ENCODE peak calls at places on chromosomes 5 and 9, in four cellular contexts. O is H1, D is K562, U is HepG2. A is an unnamed sample. For H3K4me1, the result is how much of the 10 kb centered on the place peaks cover.

GRCh38 chr9:130936285-130937117 is 2.5 kb downstream of the FIBCD1 start:
- DNase-seq in U (peak), O (peak), D (no peak), A (peak)

GRCh38 chr5:31008231-31008630 is 185.3 kb upstream of the CDH6 start:
- DNase-seq in O (no peak), D (no peak), U (no peak), A (no peak)

GRCh38 chr9:37496020-37496419 is 10.3 kb downstream of the POLR1E start:
- DNase-seq in U (no peak), D (no peak), O (no peak), A (no peak)

GRCh38 chr5:15791274-15791673 is 291.3 kb downstream of the FBXL7 start:
- DNase-seq in D (no peak), U (no peak), O (no peak), A (no peak)

GRCh38 chr5:180976518-180976917 is 12.1 kb upstream of the BTNL3 start:
- DNase-seq in O (no peak), D (no peak), U (no peak), A (no peak)

GRCh38 chr9:76321185-76321828 is 72.9 kb downstream of the RFK start:
- DNase-seq in D (peak), U (no peak), O (no peak), A (no peak)

GRCh38 chr9:21684831-21685362 is 117.5 kb upstream of the MTAP start:
- DNase-seq in U (peak), D (no peak), O (no peak), A (no peak)

GRCh38 chr9:116098476-116098875 is 55.1 kb upstream of the PAPPA start:
- DNase-seq in O (no peak), U (no peak), D (no peak), A (no peak)

GRCh38 chr5:171226864-171227263 is 82.2 kb upstream of the TLX3 start:
- DNase-seq in O (no peak), D (no peak), U (no peak), A (no peak)

GRCh38 chr9:3464033-3464638 is 61.7 kb downstream of the RFX3 start:
- DNase-seq in D (no peak), O (no peak), U (no peak), A (no peak)

GRCh38 chr9:34512131-34513078 is 10.4 kb downstream of the ENHO start:
- DNase-seq in U (peak), O (no peak), D (no peak), A (peak)

GRCh38 chr9:120289990-120290925 is 289.7 kb downstream of the CDK5RAP2 start:
- DNase-seq in D (no peak), O (no peak), U (no peak), A (no peak)

GRCh38 chr5:91586232-91586631 is 203.1 kb upstream of the ARRDC3 start:
- DNase-seq in U (peak), O (no peak), D (no peak), A (no peak)

GRCh38 chr9:127977877-127978647 is 2.7 kb downstream of the EEIG1 start:
- DNase-seq in D (peak), U (no peak), O (no peak), A (peak)

GRCh38 chr9:112601646-112602045 is 115.0 kb downstream of the KIAA1958 start:
- DNase-seq in U (no peak), D (no peak), O (no peak), A (no peak)

GRCh38 chr5:107605596-107606125 is 65.1 kb downstream of the EFNA5 start:
- DNase-seq in U (no peak), D (no peak), O (no peak), A (no peak)

GRCh38 chr9:115116620-115117284 is 1.2 kb downstream of the TNC start:
- DNase-seq in O (no peak), D (no peak), U (no peak), A (no peak)

GRCh38 chr5:37435261-37435660 is 56.1 kb downstream of the WDR70 start:
- DNase-seq in D (no peak), O (no peak), U (peak), A (no peak)

GRCh38 chr5:121969660-121970295 is 8.0 kb downstream of the SRFBP1 start:
- DNase-seq in O (no peak), D (no peak), U (no peak), A (no peak)

GRCh38 chr9:684950-685340 is 156.6 kb upstream of the DMRT1 start:
- DNase-seq in D (no peak), U (peak), O (no peak), A (no peak)

GRCh38 chr5:151223447-151224264 is at the start of gene CCDC69:
- DNase-seq in U (peak), O (peak), D (peak), A (peak)

GRCh38 chr5:4038994-4039393 is 443.4 kb downstream of the IRX1 start:
- DNase-seq in D (no peak), U (no peak), O (no peak), A (no peak)

GRCh38 chr5:4044881-4045280 is 449.2 kb downstream of the IRX1 start:
- DNase-seq in D (no peak), O (no peak), U (no peak), A (no peak)

GRCh38 chr5:4036861-4037260 is 441.2 kb downstream of the IRX1 start:
- DNase-seq in U (no peak), D (no peak), O (no peak), A (no peak)

GRCh38 chr5:4043135-4043534 is 447.5 kb downstream of the IRX1 start:
- DNase-seq in U (no peak), O (no peak), D (no peak), A (no peak)

GRCh38 chr5:4042311-4042710 is 446.7 kb downstream of the IRX1 start:
- DNase-seq in U (no peak), D (no peak), O (no peak), A (no peak)
- TF ChIP-seq CREB1 in U (no peak), D (no peak), O (no peak), A (no peak)

DNA sequence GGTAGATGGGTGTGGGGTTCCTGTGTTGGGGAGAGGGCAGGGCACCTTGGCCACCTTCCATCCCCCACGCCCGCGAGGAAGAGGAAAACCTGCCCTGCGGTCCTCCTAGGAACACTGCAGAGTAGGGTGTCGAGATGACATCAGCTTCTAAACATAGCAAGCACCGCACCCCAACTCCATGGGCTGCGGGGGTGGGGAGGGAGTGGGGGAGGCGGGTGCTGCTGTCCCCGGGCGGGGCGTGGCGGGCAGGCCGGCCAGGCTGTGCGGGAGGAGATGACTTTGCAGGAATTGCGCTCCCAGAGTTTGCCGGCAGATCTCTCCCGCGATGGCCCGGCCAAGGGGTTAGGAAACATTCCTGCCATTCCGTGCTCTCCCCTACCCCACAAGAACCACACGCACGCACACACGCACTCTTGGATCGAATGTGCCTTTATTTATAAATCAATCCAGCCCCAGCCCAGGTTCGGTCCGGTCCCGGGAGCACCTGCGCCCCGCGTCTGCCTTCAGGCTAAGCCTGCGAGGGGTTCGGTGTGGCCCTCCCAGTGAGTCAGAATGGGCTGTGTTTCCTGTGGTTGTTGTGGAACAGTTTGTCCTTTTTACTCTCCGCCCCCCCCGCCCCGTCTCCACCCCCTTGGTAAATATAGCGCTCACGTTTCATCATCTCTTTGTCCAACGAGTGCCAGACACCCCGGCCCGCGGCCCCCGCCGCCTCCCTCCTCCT is 5.2 kb upstream of the KLF9 start:
- DNase-seq in O (peak), U (peak), D (peak), A (peak)
- H3K4me1 ChIP-seq in O (under half), U (under half), D (under half), A (under half)

GRCh38 chr5:109453251-109453650 is 43.5 kb upstream of the PJA2 start:
- DNase-seq in O (no peak), U (no peak), D (no peak), A (no peak)

GRCh38 chr5:109450129-109450877 is 40.5 kb upstream of the PJA2 start:
- DNase-seq in D (no peak), O (peak), U (no peak), A (peak)

GRCh38 chr5:109448838-109449237 is 39.1 kb upstream of the PJA2 start:
- DNase-seq in O (no peak), U (no peak), D (no peak), A (no peak)

GRCh38 chr5:109452661-109453060 is 42.9 kb upstream of the PJA2 start:
- DNase-seq in D (no peak), U (no peak), O (no peak), A (no peak)

DNA sequence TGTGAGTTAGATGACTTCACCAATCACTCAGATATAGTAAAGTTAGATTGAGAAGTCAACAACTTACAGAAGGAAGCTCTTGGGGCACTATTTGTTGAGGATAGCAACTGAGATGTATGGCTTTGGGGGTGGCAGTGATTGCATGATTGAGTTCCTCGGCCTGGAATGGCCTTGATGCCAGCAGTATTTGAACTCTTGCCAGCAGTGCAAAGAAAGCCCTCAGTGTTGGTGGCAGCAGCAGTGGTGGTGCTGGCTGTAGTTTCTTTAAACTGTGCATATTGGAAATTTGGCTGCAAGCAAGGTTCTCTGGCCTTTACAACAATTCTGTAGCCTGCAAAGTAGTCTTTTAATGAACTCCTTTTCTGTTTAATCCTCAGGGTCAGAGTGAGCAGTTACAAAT is 41.4 kb upstream of the PJA2 start:
- DNase-seq in O (no peak), U (no peak), D (no peak), A (no peak)
- H3K4me2 ChIP-seq in O (no peak), U (no peak), D (no peak), A (no peak)

GRCh38 chr5:157976429-157976828 is 117.5 kb upstream of the CLINT1 start:
- DNase-seq in U (no peak), O (no peak), D (no peak), A (no peak)

GRCh38 chr5:157983906-157984551 is 125.1 kb upstream of the CLINT1 start:
- DNase-seq in D (no peak), U (no peak), O (no peak), A (no peak)

GRCh38 chr5:157972579-157972978 is 113.6 kb upstream of the CLINT1 start:
- DNase-seq in O (no peak), U (no peak), D (no peak), A (no peak)

GRCh38 chr5:157977957-157978505 is 119.1 kb upstream of the CLINT1 start:
- DNase-seq in U (no peak), O (no peak), D (no peak), A (no peak)
- TF ChIP-seq CREB1 in U (no peak), O (no peak), D (no peak), A (no peak)